ENCODE peak calls at places on chromosomes 1 and 21, in eight cellular contexts. G is SK-N-SH, T is GM23338, R is A549, K is K562, O is HCT116, X is HepG2, F is GM12878. Z is an unnamed sample.

GRCh38 chr1:40736085-40736531 is 44.6 kb downstream of the NFYC start:
- DNase-seq in G (peak; percentile 45), T (no peak), R (no peak), K (no peak), O (no peak), X (no peak), F (no peak), Z (no peak)

GRCh38 chr1:211331011-211331709 is 4.5 kb downstream of the TRAF5 start:
- DNase-seq in G (no peak), T (no peak), R (no peak), K (no peak), O (no peak), X (no peak), F (no peak), Z (no peak)

GRCh38 chr21:43292041-43292865 is 123.4 kb downstream of the CRYAA start:
- DNase-seq in G (no peak), T (no peak), R (no peak), K (no peak), O (no peak), X (no peak), F (no peak), Z (no peak)

GRCh38 chr1:109928591-109929111 is 18.0 kb downstream of the CSF1 start:
- DNase-seq in G (no peak), T (no peak), R (no peak), K (no peak), O (no peak), X (no peak), F (no peak), Z (no peak)

GRCh38 chr1:221903594-221903993 is 161.7 kb upstream of the DUSP10 start:
- DNase-seq in G (no peak), T (no peak), R (no peak), K (no peak), O (no peak), X (no peak), F (no peak), Z (no peak)

GRCh38 chr1:61097326-61097725 is 15.0 kb downstream of the NFIA start:
- DNase-seq in G (no peak), T (no peak), R (no peak), K (no peak), O (no peak), X (no peak), F (no peak), Z (no peak)

GRCh38 chr1:243375596-243375995 is 119.8 kb downstream of the SDCCAG8 start:
- DNase-seq in G (no peak), T (no peak), R (no peak), K (no peak), O (no peak), X (no peak), F (no peak), Z (no peak)

GRCh38 chr1:55823521-55824296 is 608.5 kb upstream of the USP24 start:
- DNase-seq in G (no peak), T (no peak), R (peak; percentile 8), K (no peak), O (no peak), X (no peak), F (no peak), Z (no peak)

GRCh38 chr21:26844258-26845065 is 747 bp downstream of the ADAMTS1 start:
- DNase-seq in G (peak; percentile 73), T (peak; percentile 60), R (peak; percentile 33), K (no peak), O (no peak), X (no peak), F (no peak), Z (no peak)

GRCh38 chr1:150554086-150554452 is 4.9 kb downstream of the ADAMTSL4 start:
- DNase-seq in G (no peak), T (no peak), R (no peak), K (no peak), O (no peak), X (no peak), F (no peak), Z (no peak)

GRCh38 chr1:41665962-41666917 is 181.8 kb upstream of the EDN2 start:
- DNase-seq in G (no peak), T (no peak), R (no peak), K (no peak), O (no peak), X (no peak), F (no peak), Z (no peak)

GRCh38 chr1:12052997-12053686 is 10.0 kb upstream of the TNFRSF8 start:
- DNase-seq in G (no peak), T (peak; percentile 34), R (no peak), K (no peak), O (no peak), X (no peak), F (no peak), Z (no peak)

GRCh38 chr1:224380003-224380402 is 23.3 kb downstream of the CNIH4 start:
- DNase-seq in G (no peak), T (no peak), R (no peak), K (no peak), O (no peak), X (no peak), F (peak; percentile 75), Z (no peak)

GRCh38 chr1:180805316-180805715 is 107.4 kb upstream of the KIAA1614 start:
- DNase-seq in G (no peak), T (no peak), R (no peak), K (no peak), O (no peak), X (no peak), F (peak; percentile 31), Z (no peak)

GRCh38 chr1:220528049-220528678 is at the start of gene MARK1:
- DNase-seq in G (peak; percentile 88), T (peak; percentile 79), R (no peak), K (no peak), O (no peak), X (no peak), F (no peak), Z (no peak)

GRCh38 chr1:64162151-64162550 is 41.3 kb upstream of the UBE2U start:
- DNase-seq in G (no peak), T (no peak), R (no peak), K (no peak), O (no peak), X (no peak), F (no peak), Z (no peak)

GRCh38 chr1:16371725-16372124 is 4.7 kb downstream of the SZRD1 start:
- DNase-seq in G (no peak), T (no peak), R (peak; percentile 39), K (no peak), O (no peak), X (no peak), F (no peak), Z (no peak)

GRCh38 chr1:1001631-1002300 is 1.9 kb upstream of the HES4 start:
- DNase-seq in G (peak; percentile 94), T (peak; percentile 76), R (peak; percentile 79), K (peak; percentile 95), O (peak; percentile 46), X (peak; percentile 62), F (no peak), Z (no peak)

DNA sequence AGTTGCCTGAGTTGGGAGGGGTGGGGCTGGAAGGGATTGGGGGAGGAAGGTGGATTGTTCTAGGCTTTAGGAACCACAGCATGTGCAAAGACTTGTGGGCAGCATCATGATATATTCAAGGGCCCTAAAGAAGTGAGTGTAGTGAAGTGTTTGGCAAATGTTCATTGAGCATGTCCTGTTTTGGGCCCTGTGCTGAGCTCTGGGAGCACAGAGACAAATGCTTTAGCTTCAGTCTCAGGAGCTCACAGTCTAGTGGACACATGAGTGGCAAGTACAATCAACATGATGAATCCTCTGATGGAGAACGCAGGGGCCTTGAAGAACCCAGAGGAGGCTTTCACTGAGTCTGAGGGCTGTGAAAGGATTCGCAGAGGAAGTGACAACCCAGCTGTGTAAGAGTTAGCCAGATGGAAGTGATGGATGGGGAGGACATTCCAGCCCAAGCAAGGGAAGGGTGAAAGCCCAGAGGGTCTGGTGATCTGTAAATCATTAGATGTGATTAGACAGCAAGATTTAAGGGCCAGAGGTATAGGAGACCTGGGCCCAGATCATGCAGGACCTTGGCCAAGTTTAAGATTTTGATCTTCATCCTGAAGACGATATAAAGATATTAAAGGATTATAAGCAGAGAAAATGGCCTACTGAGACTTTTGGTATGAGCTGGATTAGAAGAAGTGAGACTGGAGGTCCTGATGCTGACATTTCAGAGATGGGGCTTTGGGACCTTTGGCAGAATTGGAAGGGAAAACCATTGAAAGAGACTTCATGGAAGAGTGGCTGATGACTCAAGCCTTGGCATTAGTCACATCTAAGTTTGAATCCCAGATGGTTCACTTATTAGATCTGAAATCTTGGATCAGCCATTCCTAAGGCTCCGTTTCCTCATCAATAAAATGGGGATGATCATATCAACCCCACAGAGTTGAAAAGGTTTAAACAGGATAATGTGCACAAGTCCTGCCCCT is 4.6 kb downstream of the IPO13 start:
- DNase-seq in G (no peak), T (no peak), R (no peak), K (no peak), O (no peak), X (no peak), F (no peak), Z (no peak)
- TF ChIP-seq REST in G (no peak), T (no peak), R (no peak), K (no peak), O (no peak), X (no peak), F (no peak), Z (no peak)

GRCh38 chr1:27006683-27007082 is 6.0 kb downstream of the TENT5B start:
- DNase-seq in G (no peak), T (no peak), R (no peak), K (no peak), O (no peak), X (no peak), F (no peak), Z (no peak)
- H3K4me1 ChIP-seq in G (peaks cover 13% of the 10 kb centered on the region), T (peaks cover 71% of the 10 kb centered on the region), R (peaks cover 68% of the 10 kb centered on the region), K (peaks cover 47% of the 10 kb centered on the region), O (peaks cover 72% of the 10 kb centered on the region), X (peaks cover 65% of the 10 kb centered on the region), F (peaks cover 3% of the 10 kb centered on the region), Z (peaks cover 73% of the 10 kb centered on the region)

GRCh38 chr1:153662269-153662668 is 3.8 kb downstream of the SNAPIN start:
- DNase-seq in G (no peak), T (no peak), R (no peak), K (no peak), O (no peak), X (no peak), F (no peak), Z (no peak)

GRCh38 chr1:153659656-153660055 is 1.2 kb downstream of the SNAPIN start:
- DNase-seq in G (no peak), T (no peak), R (no peak), K (no peak), O (no peak), X (no peak), F (no peak), Z (no peak)

GRCh38 chr1:153658400-153659174 is at the start of gene SNAPIN:
- DNase-seq in G (peak; percentile 94), T (peak; percentile 97), R (peak; percentile 88), K (peak; percentile 92), O (peak; percentile 69), X (peak; percentile 75), F (peak; percentile 58), Z (peak; percentile 51)

GRCh38 chr1:153661111-153661708 is 2.7 kb downstream of the SNAPIN start:
- DNase-seq in G (no peak), T (peak; percentile 26), R (no peak), K (no peak), O (no peak), X (no peak), F (no peak), Z (no peak)

GRCh38 chr1:153659175-153659534 is 652 bp downstream of the SNAPIN start:
- DNase-seq in G (no peak), T (no peak), R (no peak), K (no peak), O (no peak), X (no peak), F (no peak), Z (no peak)
- H3K27ac ChIP-seq in G (peak overlapping the region; percentile 83), T (peak overlapping the region; percentile 23), R (peak overlapping the region; percentile 86), K (peak overlapping the region; percentile 86), O (peak overlapping the region; percentile 80), X (peak overlapping the region; percentile 62), F (peak overlapping the region; percentile 88), Z (peak overlapping the region; percentile 88)

GRCh38 chr1:57307382-57307781 is 116.5 kb downstream of the DAB1 start:
- DNase-seq in G (peak; percentile 7), T (peak; percentile 91), R (peak; percentile 1), K (peak; percentile 68), O (no peak), X (no peak), F (peak; percentile 3), Z (no peak)
- TF ChIP-seq REST in G (no peak), T (no peak), R (no peak), K (no peak), O (no peak), X (no peak), F (no peak), Z (no peak)

Z was measured in Panc1.